ENCODE peak calls at places on chromosomes 1 and 21, in six cellular contexts. E is GM23248, A is tibial artery, F is pancreas, Z is endothelial cell of umbilical vein, X is right atrium auricular region. G is an unnamed sample.

GRCh38 chr1:236086537-236086936 is 21.6 kb upstream of the NID1 start:
- DNase-seq in E (no peak), A (no peak), F (no peak), Z (no peak), X (no peak), G (no peak)

GRCh38 chr1:31745071-31745897 is 18.9 kb downstream of the ADGRB2 start:
- DNase-seq in E (peak), A (peak), F (no peak), Z (peak), X (peak), G (peak)

GRCh38 chr1:25544819-25545218 is 1.4 kb downstream of the LDLRAP1 start:
- DNase-seq in E (peak), A (no peak), F (peak), Z (no peak), X (no peak), G (no peak)

GRCh38 chr1:175675017-175675416 is 68.4 kb downstream of the TNR start:
- DNase-seq in E (no peak), A (no peak), F (no peak), Z (no peak), X (no peak), G (no peak)

GRCh38 chr1:29633784-29634183 is 397.5 kb downstream of the PTPRU start:
- DNase-seq in E (no peak), A (no peak), F (no peak), Z (no peak), X (no peak), G (no peak)

GRCh38 chr1:233261206-233261605 is 34.3 kb downstream of the PCNX2 start:
- DNase-seq in E (no peak), A (no peak), F (no peak), Z (no peak), X (no peak), G (no peak)

GRCh38 chr1:26378088-26378878 is 5.7 kb upstream of the ZNF683 start:
- DNase-seq in E (peak), A (no peak), F (no peak), Z (peak), X (no peak), G (no peak)

GRCh38 chr1:160115545-160116276 is at the start of gene ATP1A2:
- DNase-seq in E (no peak), A (peak), F (no peak), Z (no peak), X (no peak), G (peak)

GRCh38 chr1:203612932-203613682 is 13.5 kb upstream of the ATP2B4 start:
- DNase-seq in E (no peak), A (no peak), F (no peak), Z (no peak), X (no peak), G (no peak)

GRCh38 chr1:84573967-84574842 is at the start of gene CTBS:
- DNase-seq in E (peak), A (peak), F (peak), Z (peak), X (peak), G (peak)

GRCh38 chr1:84570436-84571149 is 3.6 kb downstream of the CTBS start:
- DNase-seq in E (peak), A (no peak), F (no peak), Z (no peak), X (no peak), G (no peak)

GRCh38 chr1:84573481-84573966 is 716 bp downstream of the CTBS start:
- DNase-seq in E (peak), A (no peak), F (no peak), Z (no peak), X (no peak), G (no peak)

GRCh38 chr1:84571150-84571535 is 3.1 kb downstream of the CTBS start:
- DNase-seq in E (peak), A (no peak), F (no peak), Z (peak), X (no peak), G (no peak)

GRCh38 chr1:84574936-84575335 is 696 bp upstream of the CTBS start:
- DNase-seq in E (no peak), A (no peak), F (no peak), Z (no peak), X (no peak), G (no peak)
- H3K4me3 ChIP-seq in E (peak), A (peak), F (peak), Z (peak), X (peak), G (peak)

DNA sequence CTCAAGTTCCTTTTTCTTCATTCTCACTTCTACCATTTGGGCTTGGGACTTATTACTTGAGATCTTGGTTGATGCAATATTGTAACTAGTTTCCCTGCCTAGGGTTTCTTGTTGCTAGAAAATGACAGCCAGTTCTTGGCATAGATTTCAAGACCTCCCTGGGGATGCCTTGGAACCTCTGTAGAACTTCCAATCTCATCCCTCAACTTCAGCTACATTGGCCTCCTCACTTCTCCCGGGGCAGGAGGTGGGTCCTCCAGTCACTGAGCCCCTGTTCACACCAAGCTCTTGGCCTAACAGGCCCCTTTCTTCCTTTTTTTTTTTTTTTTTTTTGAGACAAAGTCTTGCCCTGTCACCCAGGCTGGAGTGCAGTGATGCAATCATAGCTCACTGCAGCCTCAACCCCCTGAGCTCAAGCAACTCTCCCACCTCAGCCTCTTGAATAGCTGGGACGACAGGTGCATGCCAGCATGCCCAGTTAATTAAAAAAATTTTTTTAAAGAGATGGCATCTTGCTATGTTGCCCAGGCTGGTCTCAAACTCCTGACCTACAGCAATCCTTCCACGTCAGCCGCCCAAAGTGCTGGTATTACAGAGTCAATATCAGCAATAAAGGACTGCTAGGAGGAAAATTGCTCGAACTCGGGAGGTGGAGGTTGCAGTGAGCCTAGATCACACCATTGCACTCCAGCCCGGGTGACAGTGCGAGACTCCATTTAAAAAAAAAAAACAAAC is 33.1 kb downstream of the MAP3K7CL start:
- DNase-seq in E (peak), A (no peak), F (no peak), Z (no peak), X (no peak), G (peak)
- H3K27ac ChIP-seq in E (peak), A (peak), F (no peak), Z (peak), X (peak), G (peak)

GRCh38 chr1:204683284-204684205 is 2.0 kb downstream of the LRRN2 start:
- DNase-seq in E (no peak), A (no peak), F (no peak), Z (no peak), X (no peak), G (no peak)
- H3K4me3 ChIP-seq in E (no peak), A (no peak), F (no peak), Z (no peak), X (peak), G (peak)

DNA sequence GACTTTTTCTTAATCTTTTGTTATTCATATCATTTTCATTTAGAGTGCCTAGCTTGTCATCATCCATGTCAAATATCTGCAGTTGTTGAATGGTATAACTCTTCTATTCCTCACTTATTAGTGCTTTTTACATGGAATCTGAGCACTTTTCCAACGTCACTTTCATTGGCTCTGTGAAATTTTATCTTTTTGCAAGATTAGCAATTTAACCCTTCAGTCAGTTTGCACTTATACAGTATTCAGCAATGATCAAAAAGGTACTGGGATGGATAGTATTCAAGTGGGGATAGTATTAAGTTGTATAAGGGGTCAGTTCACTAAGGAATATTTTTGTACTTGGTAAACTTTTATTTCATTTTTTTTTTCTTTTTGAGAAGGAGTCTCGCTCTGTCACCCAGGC is 150.0 kb downstream of the RASAL2 start:
- DNase-seq in E (no peak), A (no peak), F (no peak), Z (no peak), X (no peak), G (no peak)
- H3K27ac ChIP-seq in E (no peak), A (no peak), F (no peak), Z (no peak), X (no peak), G (no peak)

GRCh38 chr1:201585099-201585498 is 46.2 kb downstream of the NAV1 start:
- DNase-seq in E (peak), A (no peak), F (no peak), Z (no peak), X (no peak), G (no peak)

GRCh38 chr1:201586806-201587205 is 47.9 kb downstream of the NAV1 start:
- DNase-seq in E (no peak), A (no peak), F (no peak), Z (no peak), X (no peak), G (no peak)

GRCh38 chr1:201585901-201586300 is 47.0 kb downstream of the NAV1 start:
- DNase-seq in E (peak), A (no peak), F (no peak), Z (no peak), X (no peak), G (no peak)

GRCh38 chr1:201589186-201589585 is 50.3 kb downstream of the NAV1 start:
- DNase-seq in E (no peak), A (no peak), F (no peak), Z (no peak), X (no peak), G (no peak)

GRCh38 chr1:201587729-201588128 is 48.8 kb downstream of the NAV1 start:
- DNase-seq in E (no peak), A (no peak), F (no peak), Z (no peak), X (no peak), G (no peak)
- H3K4me3 ChIP-seq in E (no peak), A (no peak), F (no peak), Z (no peak), X (no peak), G (no peak)

DNA sequence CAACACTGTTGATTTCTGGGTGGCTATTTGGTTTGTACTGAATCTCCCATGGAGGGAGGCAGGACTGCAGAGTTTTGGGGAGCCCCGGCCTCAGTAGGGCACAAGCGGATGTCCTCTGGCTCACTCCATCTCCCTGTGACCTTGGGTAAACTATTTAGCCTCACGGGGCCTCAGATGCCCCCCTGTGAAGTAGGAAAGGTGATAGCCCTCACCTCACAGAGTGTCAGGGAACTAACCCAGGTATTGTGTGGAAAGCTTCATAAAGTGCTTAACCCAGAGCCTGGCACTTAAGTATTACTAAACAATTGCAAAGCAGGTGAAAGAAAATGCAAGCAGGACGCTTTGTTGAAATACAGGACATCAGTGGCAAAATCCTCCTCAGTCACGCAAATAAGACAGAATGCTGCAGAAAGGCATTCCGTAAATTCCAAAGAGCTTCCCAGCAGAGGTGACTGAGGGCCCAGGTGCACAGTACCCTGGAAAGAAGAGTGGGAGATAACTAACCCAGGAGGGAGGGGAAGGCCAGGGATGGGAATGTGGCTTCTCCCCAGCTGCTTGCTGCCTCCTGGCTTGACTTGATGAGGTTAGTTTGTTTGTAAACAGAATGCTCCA is 436.3 kb downstream of the PRDM2 start:
- DNase-seq in E (no peak), A (no peak), F (no peak), Z (no peak), X (no peak), G (no peak)
- H3K27ac ChIP-seq in E (no peak), A (no peak), F (no peak), Z (no peak), X (no peak), G (no peak)

GRCh38 chr1:181345146-181345545 is 138.2 kb upstream of the CACNA1E start:
- DNase-seq in E (no peak), A (no peak), F (no peak), Z (no peak), X (no peak), G (no peak)

GRCh38 chr1:181349512-181349911 is 133.8 kb upstream of the CACNA1E start:
- DNase-seq in E (no peak), A (no peak), F (no peak), Z (no peak), X (peak), G (no peak)

GRCh38 chr1:181341026-181341632 is 142.2 kb upstream of the CACNA1E start:
- DNase-seq in E (no peak), A (no peak), F (no peak), Z (no peak), X (no peak), G (no peak)

GRCh38 chr1:181347495-181348390 is 135.6 kb upstream of the CACNA1E start:
- DNase-seq in E (no peak), A (no peak), F (no peak), Z (no peak), X (peak), G (no peak)

DNA sequence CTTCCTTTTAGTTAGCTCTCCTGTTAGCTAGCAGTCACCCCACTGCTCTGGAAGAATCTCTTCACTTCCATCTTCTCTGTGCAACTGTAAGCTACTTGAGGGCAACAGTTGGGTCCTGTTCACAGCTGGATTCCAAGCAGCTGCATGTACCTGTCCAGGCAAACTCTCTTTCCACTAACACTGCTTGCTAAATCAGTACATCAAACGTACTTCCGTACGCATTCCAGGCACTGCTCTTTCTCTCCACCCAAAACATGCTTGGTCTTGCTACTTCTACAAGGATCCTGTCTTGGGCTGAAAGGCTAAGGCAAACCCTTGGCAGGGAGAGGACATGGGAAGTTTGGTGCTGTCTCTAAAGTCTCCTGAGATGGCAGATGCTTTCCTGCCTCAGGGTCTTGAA is 139.2 kb upstream of the CACNA1E start:
- DNase-seq in E (no peak), A (no peak), F (no peak), Z (no peak), X (no peak), G (no peak)
- H3K4me3 ChIP-seq in E (no peak), A (no peak), F (no peak), Z (no peak), X (no peak), G (no peak)

GRCh38 chr1:238944028-238944427 is 442.3 kb upstream of the CHRM3 start:
- DNase-seq in E (no peak), A (no peak), F (no peak), Z (no peak), X (no peak), G (no peak)
- H3K27ac ChIP-seq in E (no peak), A (no peak), F (no peak), Z (no peak), X (no peak), G (no peak)

DNA sequence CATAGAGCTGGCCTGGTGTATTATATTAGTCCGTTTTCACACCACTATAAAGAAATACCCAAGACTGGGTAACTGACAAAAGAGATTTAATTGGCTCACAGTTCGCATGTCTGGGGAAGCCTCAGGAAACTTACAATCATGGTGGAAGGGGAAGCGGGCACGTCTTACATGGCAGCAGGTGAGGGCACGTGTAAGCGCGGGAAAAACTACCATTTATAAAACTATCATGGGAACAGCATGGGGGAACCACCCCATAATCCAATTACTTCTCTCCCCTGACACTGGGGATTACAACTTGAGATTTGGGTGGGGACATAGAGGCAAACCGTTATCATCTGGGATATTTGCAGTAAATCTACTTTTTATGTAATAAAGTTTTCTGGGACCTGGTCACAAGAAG is 6.8 kb downstream of the IER5 start:
- DNase-seq in E (no peak), A (no peak), F (no peak), Z (no peak), X (no peak), G (no peak)
- H3K4me3 ChIP-seq in E (no peak), A (no peak), F (no peak), Z (no peak), X (no peak), G (peak)

GRCh38 chr21:25887166-25887565 is 152.4 kb downstream of the GABPA start:
- DNase-seq in E (peak), A (no peak), F (no peak), Z (no peak), X (no peak), G (no peak)

GRCh38 chr21:25887646-25888321 is 153.0 kb downstream of the GABPA start:
- DNase-seq in E (no peak), A (no peak), F (no peak), Z (no peak), X (no peak), G (no peak)

GRCh38 chr21:25888711-25889110 is 153.9 kb downstream of the GABPA start:
- DNase-seq in E (no peak), A (no peak), F (no peak), Z (no peak), X (no peak), G (no peak)

GRCh38 chr21:25885405-25885804 is 150.6 kb downstream of the GABPA start:
- DNase-seq in E (no peak), A (no peak), F (no peak), Z (peak), X (no peak), G (no peak)

DNA sequence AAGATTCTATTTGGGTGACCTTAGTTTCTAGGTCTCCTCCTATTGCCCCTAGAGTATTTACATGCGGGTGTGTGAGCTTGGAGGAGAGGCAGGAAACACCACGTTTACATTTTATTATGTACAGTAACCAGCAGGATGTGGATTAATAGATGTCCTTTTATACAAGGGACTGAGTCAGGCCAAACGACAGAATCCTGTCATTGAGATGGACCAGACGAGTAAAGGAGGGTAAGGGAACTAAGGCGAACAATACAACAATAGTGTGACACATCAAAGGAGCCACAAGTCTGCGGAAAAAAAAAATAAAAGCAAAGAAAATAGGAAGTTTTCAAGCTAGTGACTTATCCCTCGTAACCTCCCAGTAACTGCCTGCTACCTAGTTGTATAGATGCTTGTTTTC is 151.1 kb downstream of the GABPA start:
- DNase-seq in E (no peak), A (no peak), F (no peak), Z (peak), X (no peak), G (no peak)
- H3K27ac ChIP-seq in E (no peak), A (no peak), F (no peak), Z (peak), X (no peak), G (peak)

G was measured in left ventricle myocardium inferior.